ENCODE peak calls at places on chromosomes 13 and 19, in eight cellular contexts. One of them, this sample, is unnamed.

GRCh38 chr19:40519352-40520322 is 52.8 kb downstream of the SPTBN4 start:
- DNase-seq in NCI-H526 treated with DMSO at 0.1 percent for 48 hours: no peak
- DNase-seq in AG20443: peak; percentile 49
- DNase-seq in T-helper 2 cell: no peak
- DNase-seq in smooth muscle cell of the brain vasculature: no peak
- DNase-seq in adrenal gland: peak; percentile 18
- DNase-seq in ecto neural progenitor cell: peak; percentile 60
- DNase-seq in CD8-positive, alpha-beta memory T cell: no peak
- DNase-seq in this sample: no peak

GRCh38 chr13:103097366-103097928 is 31.2 kb upstream of the SLC10A2 start:
- DNase-seq in NCI-H526 treated with DMSO at 0.1 percent for 48 hours: no peak
- DNase-seq in AG20443: no peak
- DNase-seq in T-helper 2 cell: no peak
- DNase-seq in smooth muscle cell of the brain vasculature: no peak
- DNase-seq in adrenal gland: no peak
- DNase-seq in ecto neural progenitor cell: no peak
- DNase-seq in CD8-positive, alpha-beta memory T cell: no peak
- DNase-seq in this sample: no peak

GRCh38 chr19:9075064-9075964 is 11.5 kb upstream of the OR1M1 start:
- DNase-seq in NCI-H526 treated with DMSO at 0.1 percent for 48 hours: no peak
- DNase-seq in AG20443: peak; percentile 50
- DNase-seq in T-helper 2 cell: no peak
- DNase-seq in smooth muscle cell of the brain vasculature: peak; percentile 95
- DNase-seq in adrenal gland: peak; percentile 93
- DNase-seq in ecto neural progenitor cell: peak; percentile 55
- DNase-seq in CD8-positive, alpha-beta memory T cell: no peak
- DNase-seq in this sample: no peak

GRCh38 chr19:2578911-2579677 is 103.2 kb downstream of the GADD45B start:
- DNase-seq in NCI-H526 treated with DMSO at 0.1 percent for 48 hours: peak; percentile 16
- DNase-seq in AG20443: peak; percentile 90
- DNase-seq in T-helper 2 cell: peak; percentile 31
- DNase-seq in smooth muscle cell of the brain vasculature: peak; percentile 79
- DNase-seq in adrenal gland: peak; percentile 95
- DNase-seq in ecto neural progenitor cell: peak; percentile 93
- DNase-seq in CD8-positive, alpha-beta memory T cell: peak; percentile 52
- DNase-seq in this sample: peak; percentile 47

GRCh38 chr19:34953092-34953491 is 10.9 kb downstream of the ZNF792 start:
- DNase-seq in NCI-H526 treated with DMSO at 0.1 percent for 48 hours: no peak
- DNase-seq in AG20443: no peak
- DNase-seq in T-helper 2 cell: no peak
- DNase-seq in smooth muscle cell of the brain vasculature: no peak
- DNase-seq in adrenal gland: no peak
- DNase-seq in ecto neural progenitor cell: no peak
- DNase-seq in CD8-positive, alpha-beta memory T cell: no peak
- DNase-seq in this sample: no peak

GRCh38 chr19:46225558-46226004 is 4.0 kb upstream of the IGFL1 start:
- DNase-seq in NCI-H526 treated with DMSO at 0.1 percent for 48 hours: no peak
- DNase-seq in AG20443: no peak
- DNase-seq in T-helper 2 cell: no peak
- DNase-seq in smooth muscle cell of the brain vasculature: no peak
- DNase-seq in adrenal gland: peak; percentile 22
- DNase-seq in ecto neural progenitor cell: no peak
- DNase-seq in CD8-positive, alpha-beta memory T cell: no peak
- DNase-seq in this sample: no peak

GRCh38 chr13:52851153-52851962 is 2.9 kb upstream of the PCDH8 start:
- DNase-seq in NCI-H526 treated with DMSO at 0.1 percent for 48 hours: peak; percentile 98
- DNase-seq in AG20443: peak; percentile 65
- DNase-seq in T-helper 2 cell: no peak
- DNase-seq in smooth muscle cell of the brain vasculature: no peak
- DNase-seq in adrenal gland: peak; percentile 11
- DNase-seq in ecto neural progenitor cell: peak; percentile 85
- DNase-seq in CD8-positive, alpha-beta memory T cell: no peak
- DNase-seq in this sample: no peak

GRCh38 chr13:30846311-30846710 is 59.8 kb upstream of the MEDAG start:
- DNase-seq in NCI-H526 treated with DMSO at 0.1 percent for 48 hours: no peak
- DNase-seq in AG20443: peak; percentile 36
- DNase-seq in T-helper 2 cell: no peak
- DNase-seq in smooth muscle cell of the brain vasculature: no peak
- DNase-seq in adrenal gland: no peak
- DNase-seq in ecto neural progenitor cell: no peak
- DNase-seq in CD8-positive, alpha-beta memory T cell: no peak
- DNase-seq in this sample: no peak